ENCODE peak calls at places on chromosomes 2 and 18, in ten cellular contexts. K is anterior cingulate cortex; V is neural progenitor cell; W is AG20443; Y is H4; L is coronary artery; Z is stimulated activated naive B cell treated with anti-CD40 and anti-IgM and Interleukin-4, amounts not matched to agents 10 μg/mL and 1 μg/mL and 100 μg/mL, for 72 hours; E is posterior cingulate gyrus; M is NCI-H1694 treated with DMSO at 0.1 percent for 48 hours; G is KG1. J is an unnamed sample.

GRCh38 chr18:63307555-63308200 is 11.9 kb downstream of the BCL2 start:
- DNase-seq in K (no peak), Y (no peak), M (peak; percentile 41), L (no peak), Z (no peak), G (no peak), E (no peak), V (peak; percentile 28), W (peak; percentile 22), J (no peak)

GRCh38 chr18:79826966-79827365 is 29.2 kb downstream of the KCNG2 start:
- DNase-seq in M (no peak), Y (no peak), V (no peak), K (no peak), G (no peak), L (no peak), Z (peak; percentile 17), W (no peak), E (no peak), J (no peak)

GRCh38 chr2:201046881-201047280 is 24.6 kb downstream of the HYCC2 start:
- DNase-seq in Z (no peak), K (no peak), W (no peak), G (no peak), M (no peak), L (no peak), V (no peak), E (no peak), Y (no peak), J (no peak)

GRCh38 chr2:178072383-178073301 is at the start of gene PDE11A:
- DNase-seq in K (peak; percentile 10), W (peak; percentile 93), M (peak; percentile 30), E (peak; percentile 51), V (peak; percentile 90), G (no peak), L (peak; percentile 90), Z (no peak), Y (peak; percentile 91), J (peak; percentile 40)

GRCh38 chr2:195413422-195413821 is 243.6 kb upstream of the SLC39A10 start:
- DNase-seq in G (no peak), Z (no peak), E (no peak), M (no peak), V (no peak), K (no peak), Y (peak; percentile 32), L (no peak), W (no peak), J (no peak)

GRCh38 chr2:143034292-143035074 is 94.7 kb upstream of the ARHGAP15 start:
- DNase-seq in Z (peak; percentile 46), W (peak; percentile 69), E (no peak), L (no peak), K (no peak), Y (peak; percentile 83), M (peak; percentile 92), V (peak; percentile 73), G (peak; percentile 77), J (peak; percentile 67)

GRCh38 chr2:203692039-203692710 is 14.3 kb upstream of the CD28 start:
- DNase-seq in G (no peak), Y (no peak), L (no peak), E (no peak), V (no peak), W (no peak), M (no peak), Z (no peak), K (no peak), J (no peak)

GRCh38 chr2:46936566-46936965 is 21.0 kb upstream of the MCFD2 start:
- DNase-seq in L (no peak), Z (no peak), Y (no peak), V (no peak), K (no peak), E (no peak), G (no peak), M (no peak), W (no peak), J (no peak)

GRCh38 chr18:79851981-79852380 is 54.2 kb downstream of the KCNG2 start:
- DNase-seq in G (no peak), V (no peak), L (peak; percentile 65), Z (no peak), E (no peak), W (peak; percentile 3), M (no peak), K (no peak), Y (no peak), J (no peak)

GRCh38 chr2:112819081-112819480 is 17.5 kb downstream of the IL1B start:
- DNase-seq in Z (no peak), E (no peak), Y (no peak), K (no peak), L (no peak), M (no peak), V (no peak), G (no peak), W (no peak), J (no peak)

GRCh38 chr2:98280376-98281102 is 65.7 kb upstream of the CNGA3 start:
- DNase-seq in E (no peak), Y (no peak), M (no peak), W (peak; percentile 62), G (no peak), K (no peak), Z (no peak), L (no peak), V (peak; percentile 39), J (peak; percentile 2)